ENCODE peak calls at places on chromosomes 6 and 20, in ten cellular contexts. One of them, this sample, is unnamed.

GRCh38 chr20:50645253-50646068 is 45.9 kb downstream of the RIPOR3 start:
- DNase-seq in pancreas: peak; percentile 49
- DNase-seq in GM12864: no peak
- DNase-seq in kidney: peak; percentile 96
- DNase-seq in body of pancreas: peak; percentile 75
- DNase-seq in HepG2: peak; percentile 100
- DNase-seq in fibroblast of villous mesenchyme: peak; percentile 100
- DNase-seq in transverse colon: peak; percentile 71
- DNase-seq in lower leg skin: peak; percentile 68
- DNase-seq in ascending aorta: no peak
- DNase-seq in this sample: no peak

GRCh38 chr6:142816024-142816423 is 129.0 kb downstream of the HIVEP2 start:
- DNase-seq in ascending aorta: no peak
- DNase-seq in kidney: no peak
- DNase-seq in transverse colon: no peak
- DNase-seq in GM12864: no peak
- DNase-seq in pancreas: no peak
- DNase-seq in lower leg skin: no peak
- DNase-seq in body of pancreas: no peak
- DNase-seq in HepG2: no peak
- DNase-seq in fibroblast of villous mesenchyme: no peak
- DNase-seq in this sample: no peak

GRCh38 chr20:25676164-25676809 is 20.4 kb downstream of the ZNF337 start:
- DNase-seq in pancreas: no peak
- DNase-seq in ascending aorta: no peak
- DNase-seq in kidney: no peak
- DNase-seq in fibroblast of villous mesenchyme: peak; percentile 76
- DNase-seq in GM12864: peak; percentile 37
- DNase-seq in lower leg skin: no peak
- DNase-seq in body of pancreas: no peak
- DNase-seq in HepG2: peak; percentile 52
- DNase-seq in transverse colon: no peak
- DNase-seq in this sample: no peak

GRCh38 chr6:169285165-169285564 is 31.5 kb upstream of the THBS2 start:
- DNase-seq in body of pancreas: no peak
- DNase-seq in pancreas: no peak
- DNase-seq in GM12864: no peak
- DNase-seq in kidney: no peak
- DNase-seq in lower leg skin: no peak
- DNase-seq in transverse colon: no peak
- DNase-seq in HepG2: no peak
- DNase-seq in ascending aorta: no peak
- DNase-seq in fibroblast of villous mesenchyme: no peak
- DNase-seq in this sample: no peak

GRCh38 chr6:116008470-116009229 is 52.0 kb downstream of the FRK start:
- DNase-seq in GM12864: peak; percentile 64
- DNase-seq in HepG2: no peak
- DNase-seq in ascending aorta: no peak
- DNase-seq in fibroblast of villous mesenchyme: peak; percentile 59
- DNase-seq in transverse colon: no peak
- DNase-seq in lower leg skin: no peak
- DNase-seq in kidney: no peak
- DNase-seq in pancreas: no peak
- DNase-seq in body of pancreas: no peak
- DNase-seq in this sample: peak; percentile 72

GRCh38 chr20:25254986-25255680 is 7.2 kb downstream of the PYGB start:
- DNase-seq in pancreas: no peak
- DNase-seq in fibroblast of villous mesenchyme: peak; percentile 43
- DNase-seq in GM12864: no peak
- DNase-seq in ascending aorta: peak; percentile 83
- DNase-seq in transverse colon: peak; percentile 76
- DNase-seq in body of pancreas: peak; percentile 77
- DNase-seq in kidney: peak; percentile 91
- DNase-seq in lower leg skin: no peak
- DNase-seq in HepG2: no peak
- DNase-seq in this sample: no peak

GRCh38 chr6:48835421-48835958 is 627.6 kb downstream of the MMUT start:
- DNase-seq in fibroblast of villous mesenchyme: peak; percentile 67
- DNase-seq in GM12864: no peak
- DNase-seq in lower leg skin: no peak
- DNase-seq in pancreas: no peak
- DNase-seq in kidney: no peak
- DNase-seq in transverse colon: no peak
- DNase-seq in body of pancreas: no peak
- DNase-seq in HepG2: no peak
- DNase-seq in ascending aorta: no peak
- DNase-seq in this sample: peak; percentile 5

GRCh38 chr20:25033250-25033940 is 24.5 kb downstream of the ACSS1 start:
- DNase-seq in pancreas: no peak
- DNase-seq in kidney: peak; percentile 35
- DNase-seq in transverse colon: no peak
- DNase-seq in GM12864: no peak
- DNase-seq in ascending aorta: no peak
- DNase-seq in fibroblast of villous mesenchyme: peak; percentile 23
- DNase-seq in HepG2: no peak
- DNase-seq in lower leg skin: no peak
- DNase-seq in body of pancreas: peak; percentile 16
- DNase-seq in this sample: no peak

GRCh38 chr20:3669710-3670367 is 6.6 kb upstream of the GFRA4 start:
- DNase-seq in kidney: peak; percentile 55
- DNase-seq in pancreas: no peak
- DNase-seq in transverse colon: no peak
- DNase-seq in ascending aorta: no peak
- DNase-seq in HepG2: no peak
- DNase-seq in lower leg skin: no peak
- DNase-seq in GM12864: no peak
- DNase-seq in fibroblast of villous mesenchyme: no peak
- DNase-seq in body of pancreas: no peak
- DNase-seq in this sample: no peak

GRCh38 chr6:87663434-87663833 is 38.6 kb downstream of the AKIRIN2 start:
- DNase-seq in fibroblast of villous mesenchyme: peak; percentile 23
- DNase-seq in pancreas: no peak
- DNase-seq in GM12864: no peak
- DNase-seq in transverse colon: no peak
- DNase-seq in ascending aorta: no peak
- DNase-seq in HepG2: no peak
- DNase-seq in lower leg skin: no peak
- DNase-seq in body of pancreas: no peak
- DNase-seq in kidney: no peak
- DNase-seq in this sample: no peak
- H3K4me3 ChIP-seq in fibroblast of villous mesenchyme: no peak overlapping the region
- H3K4me3 ChIP-seq in pancreas: no peak overlapping the region
- H3K4me3 ChIP-seq in GM12864: no peak overlapping the region
- H3K4me3 ChIP-seq in transverse colon: no peak overlapping the region
- H3K4me3 ChIP-seq in ascending aorta: no peak overlapping the region
- H3K4me3 ChIP-seq in HepG2: no peak overlapping the region
- H3K4me3 ChIP-seq in lower leg skin: no peak overlapping the region
- H3K4me3 ChIP-seq in body of pancreas: no peak overlapping the region
- H3K4me3 ChIP-seq in kidney: no peak overlapping the region
- H3K4me3 ChIP-seq in this sample: no peak overlapping the region

DNA sequence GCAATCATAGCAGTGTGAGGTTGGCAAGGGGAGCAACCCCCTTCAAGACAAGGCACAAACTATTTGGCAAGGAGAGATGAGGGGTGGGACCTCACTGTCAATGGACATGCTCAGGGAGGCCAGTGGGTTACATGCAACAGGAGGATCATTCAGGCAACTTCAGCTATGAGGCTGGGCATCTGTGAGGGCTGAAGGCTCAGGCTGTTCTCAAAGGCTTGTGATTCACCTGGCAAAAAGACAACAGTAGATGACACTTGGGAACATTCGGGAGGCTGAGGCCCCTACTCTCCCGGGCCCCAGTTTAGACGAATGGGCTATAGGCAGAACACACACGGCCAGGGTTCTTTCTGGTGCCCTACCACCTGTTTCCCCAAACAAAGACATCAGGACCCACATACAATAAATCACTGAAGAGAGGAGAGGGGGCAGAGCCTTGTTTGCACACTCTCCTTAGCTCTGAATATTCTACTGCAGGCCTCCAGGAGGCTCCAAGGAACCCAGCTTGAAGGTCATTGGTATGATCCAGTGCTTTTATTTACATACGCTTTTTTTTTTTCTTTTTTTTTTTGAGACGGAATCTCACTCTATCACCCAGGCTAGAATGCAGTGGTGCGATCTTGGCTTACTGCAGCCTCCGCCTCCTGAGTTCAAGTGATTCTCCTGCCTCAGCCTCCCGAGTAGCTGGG is 7.9 kb downstream of the TUBB start:
- DNase-seq in pancreas: no peak
- DNase-seq in fibroblast of villous mesenchyme: peak; percentile 58
- DNase-seq in kidney: peak; percentile 4
- DNase-seq in lower leg skin: no peak
- DNase-seq in HepG2: no peak
- DNase-seq in transverse colon: no peak
- DNase-seq in body of pancreas: no peak
- DNase-seq in ascending aorta: no peak
- DNase-seq in GM12864: no peak
- DNase-seq in this sample: no peak
- TF ChIP-seq CTCF in pancreas: no peak
- TF ChIP-seq CTCF in fibroblast of villous mesenchyme: peak; percentile 39
- TF ChIP-seq CTCF in kidney: no peak
- TF ChIP-seq CTCF in lower leg skin: no peak
- TF ChIP-seq CTCF in HepG2: no peak
- TF ChIP-seq CTCF in transverse colon: no peak
- TF ChIP-seq CTCF in body of pancreas: no peak
- TF ChIP-seq CTCF in ascending aorta: no peak
- TF ChIP-seq CTCF in GM12864: no peak
- TF ChIP-seq CTCF in this sample: no peak

GRCh38 chr6:73579851-73580246 is 59.0 kb upstream of the EEF1A1 start:
- DNase-seq in pancreas: peak; percentile 28
- DNase-seq in kidney: peak; percentile 75
- DNase-seq in HepG2: peak; percentile 81
- DNase-seq in fibroblast of villous mesenchyme: peak; percentile 91
- DNase-seq in ascending aorta: no peak
- DNase-seq in GM12864: no peak
- DNase-seq in lower leg skin: peak; percentile 44
- DNase-seq in body of pancreas: peak; percentile 34
- DNase-seq in transverse colon: no peak
- DNase-seq in this sample: peak; percentile 55

GRCh38 chr6:73586416-73586974 is 65.7 kb upstream of the EEF1A1 start:
- DNase-seq in pancreas: no peak
- DNase-seq in transverse colon: no peak
- DNase-seq in GM12864: no peak
- DNase-seq in ascending aorta: no peak
- DNase-seq in HepG2: no peak
- DNase-seq in body of pancreas: peak; percentile 20
- DNase-seq in kidney: no peak
- DNase-seq in fibroblast of villous mesenchyme: peak; percentile 60
- DNase-seq in lower leg skin: no peak
- DNase-seq in this sample: peak; percentile 9

GRCh38 chr6:73581293-73581692 is 60.5 kb upstream of the EEF1A1 start:
- DNase-seq in fibroblast of villous mesenchyme: no peak
- DNase-seq in HepG2: no peak
- DNase-seq in GM12864: no peak
- DNase-seq in lower leg skin: no peak
- DNase-seq in kidney: no peak
- DNase-seq in body of pancreas: no peak
- DNase-seq in pancreas: no peak
- DNase-seq in transverse colon: no peak
- DNase-seq in ascending aorta: no peak
- DNase-seq in this sample: no peak

GRCh38 chr6:73580247-73581149 is 59.7 kb upstream of the EEF1A1 start:
- DNase-seq in body of pancreas: peak; percentile 56
- DNase-seq in lower leg skin: peak; percentile 86
- DNase-seq in HepG2: peak; percentile 93
- DNase-seq in transverse colon: peak; percentile 76
- DNase-seq in GM12864: peak; percentile 55
- DNase-seq in ascending aorta: peak; percentile 95
- DNase-seq in fibroblast of villous mesenchyme: peak; percentile 95
- DNase-seq in kidney: peak; percentile 95
- DNase-seq in pancreas: peak; percentile 45
- DNase-seq in this sample: peak; percentile 85

GRCh38 chr6:73585566-73586415 is 65.0 kb upstream of the EEF1A1 start:
- DNase-seq in ascending aorta: peak; percentile 75
- DNase-seq in HepG2: peak; percentile 88
- DNase-seq in body of pancreas: peak; percentile 45
- DNase-seq in transverse colon: peak; percentile 47
- DNase-seq in lower leg skin: peak; percentile 69
- DNase-seq in kidney: no peak
- DNase-seq in GM12864: peak; percentile 73
- DNase-seq in pancreas: peak; percentile 63
- DNase-seq in fibroblast of villous mesenchyme: peak; percentile 97
- DNase-seq in this sample: peak; percentile 84
- H3K4me3 ChIP-seq in ascending aorta: peak overlapping the region; percentile 35
- H3K4me3 ChIP-seq in HepG2: peak overlapping the region; percentile 44
- H3K4me3 ChIP-seq in body of pancreas: no peak overlapping the region
- H3K4me3 ChIP-seq in transverse colon: peak overlapping the region; percentile 9
- H3K4me3 ChIP-seq in lower leg skin: no peak overlapping the region
- H3K4me3 ChIP-seq in kidney: peak overlapping the region; percentile 51
- H3K4me3 ChIP-seq in GM12864: peak overlapping the region; percentile 20
- H3K4me3 ChIP-seq in pancreas: peak overlapping the region; percentile 10
- H3K4me3 ChIP-seq in fibroblast of villous mesenchyme: peak overlapping the region; percentile 40
- H3K4me3 ChIP-seq in this sample: peak overlapping the region; percentile 58

GRCh38 chr20:36507746-36508145 is 33.6 kb upstream of the MYL9 start:
- DNase-seq in kidney: no peak
- DNase-seq in pancreas: no peak
- DNase-seq in transverse colon: no peak
- DNase-seq in ascending aorta: peak; percentile 53
- DNase-seq in HepG2: no peak
- DNase-seq in GM12864: no peak
- DNase-seq in fibroblast of villous mesenchyme: no peak
- DNase-seq in body of pancreas: no peak
- DNase-seq in lower leg skin: no peak
- DNase-seq in this sample: no peak

GRCh38 chr20:36506253-36506652 is 35.1 kb upstream of the MYL9 start:
- DNase-seq in HepG2: peak; percentile 63
- DNase-seq in lower leg skin: no peak
- DNase-seq in fibroblast of villous mesenchyme: no peak
- DNase-seq in GM12864: no peak
- DNase-seq in transverse colon: no peak
- DNase-seq in body of pancreas: no peak
- DNase-seq in kidney: no peak
- DNase-seq in ascending aorta: no peak
- DNase-seq in pancreas: no peak
- DNase-seq in this sample: peak; percentile 41

GRCh38 chr20:36499723-36500501 is 41.4 kb upstream of the MYL9 start:
- DNase-seq in ascending aorta: no peak
- DNase-seq in GM12864: no peak
- DNase-seq in body of pancreas: no peak
- DNase-seq in HepG2: no peak
- DNase-seq in fibroblast of villous mesenchyme: no peak
- DNase-seq in kidney: no peak
- DNase-seq in lower leg skin: no peak
- DNase-seq in transverse colon: no peak
- DNase-seq in pancreas: no peak
- DNase-seq in this sample: no peak

GRCh38 chr20:36501367-36502006 is 39.8 kb upstream of the MYL9 start:
- DNase-seq in HepG2: no peak
- DNase-seq in GM12864: no peak
- DNase-seq in kidney: no peak
- DNase-seq in fibroblast of villous mesenchyme: no peak
- DNase-seq in pancreas: no peak
- DNase-seq in body of pancreas: no peak
- DNase-seq in ascending aorta: no peak
- DNase-seq in transverse colon: no peak
- DNase-seq in lower leg skin: no peak
- DNase-seq in this sample: peak; percentile 29

DNA sequence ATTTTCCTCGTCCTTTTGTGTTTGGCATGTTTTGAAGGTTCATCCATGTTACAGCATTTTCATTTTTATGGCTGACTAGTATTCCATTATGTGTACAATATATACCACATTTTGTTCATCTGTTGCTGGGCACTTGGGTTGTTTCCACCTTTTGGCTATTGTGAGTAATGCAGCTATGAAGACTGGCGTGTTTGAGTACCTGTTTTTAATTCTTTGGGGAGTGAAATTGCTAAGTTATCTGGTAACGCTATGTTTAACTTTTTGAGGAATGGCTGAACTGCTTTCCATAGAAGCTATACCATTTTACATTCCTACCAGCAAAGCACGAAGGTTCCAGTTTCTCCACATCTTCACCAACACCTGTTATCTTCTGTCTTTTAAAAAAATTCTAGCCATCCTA is 37.0 kb upstream of the MYL9 start:
- DNase-seq in body of pancreas: no peak
- DNase-seq in HepG2: no peak
- DNase-seq in GM12864: no peak
- DNase-seq in pancreas: no peak
- DNase-seq in lower leg skin: no peak
- DNase-seq in transverse colon: no peak
- DNase-seq in kidney: no peak
- DNase-seq in fibroblast of villous mesenchyme: no peak
- DNase-seq in ascending aorta: no peak
- DNase-seq in this sample: no peak
- TF ChIP-seq CTCF in body of pancreas: no peak
- TF ChIP-seq CTCF in HepG2: no peak
- TF ChIP-seq CTCF in GM12864: no peak
- TF ChIP-seq CTCF in pancreas: no peak
- TF ChIP-seq CTCF in lower leg skin: no peak
- TF ChIP-seq CTCF in transverse colon: no peak
- TF ChIP-seq CTCF in kidney: no peak
- TF ChIP-seq CTCF in fibroblast of villous mesenchyme: no peak
- TF ChIP-seq CTCF in ascending aorta: no peak
- TF ChIP-seq CTCF in this sample: no peak